ENCODE peak calls at places on chromosomes 6 and 20, in eight cellular contexts. One of them, this sample, is unnamed.
A peak's percentile ranks its signal among the peaks of the same experiment; 100 is the strongest.

GRCh38 chr6:157592566-157592965 is 211.6 kb downstream of the ZDHHC14 start:
- DNase-seq in GM23338: peak; percentile 22
- DNase-seq in AG04450: no peak
- DNase-seq in body of pancreas: no peak
- DNase-seq in CD4-positive, CD25-positive, alpha-beta regulatory T cell: no peak
- DNase-seq in hepatocyte: no peak
- DNase-seq in upper lobe of left lung: peak; percentile 66
- DNase-seq in BE2C: no peak
- DNase-seq in this sample: peak; percentile 8

GRCh38 chr6:26657268-26657667 is 2.3 kb downstream of the ZNF322 start:
- DNase-seq in hepatocyte: no peak
- DNase-seq in GM23338: no peak
- DNase-seq in body of pancreas: no peak
- DNase-seq in CD4-positive, CD25-positive, alpha-beta regulatory T cell: no peak
- DNase-seq in AG04450: no peak
- DNase-seq in BE2C: no peak
- DNase-seq in upper lobe of left lung: no peak
- DNase-seq in this sample: no peak

GRCh38 chr6:42940493-42941045 is 11.3 kb downstream of the CNPY3 start:
- DNase-seq in hepatocyte: no peak
- DNase-seq in GM23338: no peak
- DNase-seq in CD4-positive, CD25-positive, alpha-beta regulatory T cell: no peak
- DNase-seq in BE2C: no peak
- DNase-seq in body of pancreas: no peak
- DNase-seq in upper lobe of left lung: no peak
- DNase-seq in AG04450: no peak
- DNase-seq in this sample: no peak

GRCh38 chr6:112145080-112145573 is 57.7 kb downstream of the FAM229B start:
- DNase-seq in hepatocyte: no peak
- DNase-seq in AG04450: no peak
- DNase-seq in CD4-positive, CD25-positive, alpha-beta regulatory T cell: no peak
- DNase-seq in upper lobe of left lung: no peak
- DNase-seq in BE2C: peak; percentile 18
- DNase-seq in GM23338: peak; percentile 65
- DNase-seq in body of pancreas: no peak
- DNase-seq in this sample: no peak

GRCh38 chr20:199996-200395 is 10.5 kb upstream of the DEFB128 start:
- DNase-seq in AG04450: no peak
- DNase-seq in GM23338: no peak
- DNase-seq in body of pancreas: no peak
- DNase-seq in CD4-positive, CD25-positive, alpha-beta regulatory T cell: no peak
- DNase-seq in upper lobe of left lung: no peak
- DNase-seq in hepatocyte: no peak
- DNase-seq in BE2C: no peak
- DNase-seq in this sample: no peak

GRCh38 chr20:44526129-44526528 is 4.3 kb upstream of the SERINC3 start:
- DNase-seq in GM23338: peak; percentile 31
- DNase-seq in upper lobe of left lung: no peak
- DNase-seq in AG04450: no peak
- DNase-seq in body of pancreas: no peak
- DNase-seq in BE2C: no peak
- DNase-seq in CD4-positive, CD25-positive, alpha-beta regulatory T cell: no peak
- DNase-seq in hepatocyte: no peak
- DNase-seq in this sample: no peak

GRCh38 chr6:21325201-21325856 is 268.2 kb upstream of the SOX4 start:
- DNase-seq in hepatocyte: no peak
- DNase-seq in BE2C: no peak
- DNase-seq in body of pancreas: no peak
- DNase-seq in AG04450: no peak
- DNase-seq in GM23338: no peak
- DNase-seq in CD4-positive, CD25-positive, alpha-beta regulatory T cell: no peak
- DNase-seq in upper lobe of left lung: no peak
- DNase-seq in this sample: no peak

GRCh38 chr6:72826033-72826432 is 204.2 kb downstream of the KCNQ5 start:
- DNase-seq in BE2C: no peak
- DNase-seq in CD4-positive, CD25-positive, alpha-beta regulatory T cell: no peak
- DNase-seq in hepatocyte: no peak
- DNase-seq in GM23338: no peak
- DNase-seq in AG04450: no peak
- DNase-seq in body of pancreas: no peak
- DNase-seq in upper lobe of left lung: no peak
- DNase-seq in this sample: no peak

GRCh38 chr6:138596126-138596525 is 96.8 kb upstream of the NHSL1 start:
- DNase-seq in hepatocyte: no peak
- DNase-seq in body of pancreas: no peak
- DNase-seq in upper lobe of left lung: no peak
- DNase-seq in AG04450: no peak
- DNase-seq in CD4-positive, CD25-positive, alpha-beta regulatory T cell: no peak
- DNase-seq in GM23338: no peak
- DNase-seq in BE2C: no peak
- DNase-seq in this sample: no peak

GRCh38 chr6:10528170-10528981 is 7.2 kb downstream of the GCNT2 start:
- DNase-seq in CD4-positive, CD25-positive, alpha-beta regulatory T cell: no peak
- DNase-seq in hepatocyte: peak; percentile 70
- DNase-seq in BE2C: no peak
- DNase-seq in upper lobe of left lung: no peak
- DNase-seq in AG04450: no peak
- DNase-seq in GM23338: no peak
- DNase-seq in body of pancreas: peak; percentile 45
- DNase-seq in this sample: peak; percentile 95

GRCh38 chr6:55445648-55446204 is 118.5 kb downstream of the GFRAL start:
- DNase-seq in AG04450: no peak
- DNase-seq in hepatocyte: peak; percentile 56
- DNase-seq in GM23338: peak; percentile 64
- DNase-seq in CD4-positive, CD25-positive, alpha-beta regulatory T cell: no peak
- DNase-seq in upper lobe of left lung: no peak
- DNase-seq in BE2C: no peak
- DNase-seq in body of pancreas: no peak
- DNase-seq in this sample: no peak

DNA sequence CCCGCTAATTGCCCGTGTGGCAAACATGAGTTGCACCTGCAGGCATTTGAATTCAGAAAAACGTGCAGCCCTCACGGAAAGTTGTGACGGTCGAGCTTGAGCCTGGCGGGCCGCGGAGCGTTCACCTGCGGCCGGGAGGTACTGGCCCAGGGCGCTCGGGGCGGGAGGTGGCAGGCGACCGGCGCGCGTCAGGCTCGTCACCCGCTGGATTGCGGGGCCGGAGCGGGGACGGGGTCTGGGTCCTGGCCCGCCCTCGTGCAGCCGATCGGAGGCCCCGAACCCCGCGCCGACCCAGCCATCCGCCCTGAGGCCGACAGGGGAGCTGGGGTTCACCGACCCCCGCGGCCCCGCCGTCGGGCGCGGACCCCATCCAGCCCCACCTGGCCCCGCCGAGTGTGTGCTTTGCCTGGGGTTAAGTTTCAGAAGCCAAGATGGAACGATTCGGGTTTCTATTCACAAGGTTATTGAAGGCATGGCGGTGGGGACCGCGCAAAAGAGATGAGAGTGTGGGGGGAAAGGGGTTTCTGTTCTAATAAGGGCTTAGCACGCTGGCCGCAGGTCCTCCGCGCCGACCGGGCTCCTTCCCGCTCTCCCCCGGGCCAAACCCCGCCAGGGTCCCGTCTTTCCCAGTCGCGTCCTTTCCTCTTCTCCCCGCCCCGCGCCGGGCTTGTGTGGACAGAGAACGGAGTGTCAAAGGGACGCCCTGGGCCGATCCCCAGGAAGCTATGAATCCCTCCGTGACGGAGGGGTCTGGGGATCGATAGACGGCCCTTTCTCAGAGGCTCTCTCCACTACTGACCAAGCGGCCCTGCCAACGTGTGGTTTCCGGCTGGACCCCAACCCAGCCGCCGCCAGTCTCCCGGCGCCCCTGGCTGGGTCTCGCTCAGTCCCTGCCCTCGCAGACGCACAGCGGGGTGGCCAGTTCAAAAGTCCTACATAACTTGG is 1.6 kb upstream of the HEY2 start:
- DNase-seq in BE2C: peak; percentile 21
- DNase-seq in AG04450: no peak
- DNase-seq in hepatocyte: peak; percentile 48
- DNase-seq in upper lobe of left lung: peak; percentile 90
- DNase-seq in body of pancreas: peak; percentile 59
- DNase-seq in GM23338: peak; percentile 78
- DNase-seq in CD4-positive, CD25-positive, alpha-beta regulatory T cell: peak; percentile 11
- DNase-seq in this sample: peak; percentile 32
- H3K27me3 ChIP-seq in BE2C: peaks cover 94% of the 10 kb centered on the region
- H3K27me3 ChIP-seq in AG04450: peaks cover 55% of the 10 kb centered on the region
- H3K27me3 ChIP-seq in hepatocyte: peaks cover 86% of the 10 kb centered on the region
- H3K27me3 ChIP-seq in upper lobe of left lung: peaks cover 34% of the 10 kb centered on the region
- H3K27me3 ChIP-seq in body of pancreas: no peaks in the 10 kb centered on the region
- H3K27me3 ChIP-seq in GM23338: peaks cover 32% of the 10 kb centered on the region
- H3K27me3 ChIP-seq in CD4-positive, CD25-positive, alpha-beta regulatory T cell: peaks cover 58% of the 10 kb centered on the region
- H3K27me3 ChIP-seq in this sample: peaks cover 3% of the 10 kb centered on the region

GRCh38 chr6:115947964-115948541 is 112.6 kb downstream of the FRK start:
- DNase-seq in BE2C: no peak
- DNase-seq in body of pancreas: no peak
- DNase-seq in hepatocyte: peak; percentile 51
- DNase-seq in CD4-positive, CD25-positive, alpha-beta regulatory T cell: no peak
- DNase-seq in AG04450: no peak
- DNase-seq in GM23338: no peak
- DNase-seq in upper lobe of left lung: no peak
- DNase-seq in this sample: peak; percentile 95

GRCh38 chr6:115948751-115949150 is 111.9 kb downstream of the FRK start:
- DNase-seq in upper lobe of left lung: no peak
- DNase-seq in CD4-positive, CD25-positive, alpha-beta regulatory T cell: no peak
- DNase-seq in GM23338: no peak
- DNase-seq in AG04450: no peak
- DNase-seq in hepatocyte: no peak
- DNase-seq in body of pancreas: no peak
- DNase-seq in BE2C: no peak
- DNase-seq in this sample: no peak

GRCh38 chr6:115945306-115945705 is 115.4 kb downstream of the FRK start:
- DNase-seq in BE2C: no peak
- DNase-seq in body of pancreas: no peak
- DNase-seq in hepatocyte: no peak
- DNase-seq in GM23338: no peak
- DNase-seq in CD4-positive, CD25-positive, alpha-beta regulatory T cell: no peak
- DNase-seq in AG04450: no peak
- DNase-seq in upper lobe of left lung: no peak
- DNase-seq in this sample: no peak

GRCh38 chr6:115945806-115946205 is 114.9 kb downstream of the FRK start:
- DNase-seq in body of pancreas: no peak
- DNase-seq in hepatocyte: no peak
- DNase-seq in CD4-positive, CD25-positive, alpha-beta regulatory T cell: no peak
- DNase-seq in upper lobe of left lung: no peak
- DNase-seq in BE2C: no peak
- DNase-seq in GM23338: no peak
- DNase-seq in AG04450: no peak
- DNase-seq in this sample: no peak
- H3K27me3 ChIP-seq in body of pancreas: no peaks in the 10 kb centered on the region
- H3K27me3 ChIP-seq in hepatocyte: no peaks in the 10 kb centered on the region
- H3K27me3 ChIP-seq in CD4-positive, CD25-positive, alpha-beta regulatory T cell: no peaks in the 10 kb centered on the region
- H3K27me3 ChIP-seq in upper lobe of left lung: no peaks in the 10 kb centered on the region
- H3K27me3 ChIP-seq in BE2C: no peaks in the 10 kb centered on the region
- H3K27me3 ChIP-seq in GM23338: no peaks in the 10 kb centered on the region
- H3K27me3 ChIP-seq in AG04450: no peaks in the 10 kb centered on the region
- H3K27me3 ChIP-seq in this sample: no peaks in the 10 kb centered on the region

DNA sequence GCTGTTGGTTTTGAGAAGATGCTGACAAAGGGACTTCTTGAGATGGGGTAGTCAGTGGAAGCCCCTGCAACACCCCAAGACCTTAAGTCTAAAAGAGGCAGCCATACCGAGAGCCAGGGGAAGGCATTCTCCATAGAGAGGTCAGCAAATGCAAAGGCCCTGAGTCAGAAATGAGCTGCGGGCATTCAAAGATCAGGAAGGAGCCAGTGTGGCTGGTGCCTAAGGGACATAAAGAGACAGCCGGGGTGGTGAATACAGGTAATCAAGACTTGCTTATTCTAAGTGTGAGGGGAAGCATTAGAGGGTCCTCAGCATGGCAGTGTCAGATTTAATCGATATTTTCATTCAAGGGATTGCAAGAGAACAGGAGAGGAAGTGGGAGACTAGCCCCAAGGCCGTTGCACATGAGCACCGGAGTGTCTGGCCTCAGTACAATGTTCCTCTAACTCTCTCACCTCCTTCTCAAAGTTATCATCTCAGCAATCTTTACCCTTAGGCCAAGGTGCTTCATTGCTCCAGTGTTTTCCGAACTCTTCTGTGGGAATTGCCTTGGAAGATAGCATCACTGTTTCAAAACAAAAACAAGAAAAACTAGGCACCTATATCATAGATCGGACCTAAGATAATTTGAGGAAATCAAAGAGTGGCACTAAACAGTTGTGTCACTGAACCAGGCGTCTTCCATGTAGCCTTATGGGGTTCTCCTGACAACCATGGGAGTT is 173.2 kb downstream of the DOK5 start:
- DNase-seq in BE2C: no peak
- DNase-seq in GM23338: no peak
- DNase-seq in CD4-positive, CD25-positive, alpha-beta regulatory T cell: no peak
- DNase-seq in AG04450: no peak
- DNase-seq in hepatocyte: no peak
- DNase-seq in body of pancreas: no peak
- DNase-seq in upper lobe of left lung: no peak
- DNase-seq in this sample: no peak
- H3K27me3 ChIP-seq in BE2C: no peaks in the 10 kb centered on the region
- H3K27me3 ChIP-seq in GM23338: no peaks in the 10 kb centered on the region
- H3K27me3 ChIP-seq in CD4-positive, CD25-positive, alpha-beta regulatory T cell: no peaks in the 10 kb centered on the region
- H3K27me3 ChIP-seq in AG04450: no peaks in the 10 kb centered on the region
- H3K27me3 ChIP-seq in hepatocyte: no peaks in the 10 kb centered on the region
- H3K27me3 ChIP-seq in body of pancreas: no peaks in the 10 kb centered on the region
- H3K27me3 ChIP-seq in upper lobe of left lung: no peaks in the 10 kb centered on the region
- H3K27me3 ChIP-seq in this sample: no peaks in the 10 kb centered on the region

DNA sequence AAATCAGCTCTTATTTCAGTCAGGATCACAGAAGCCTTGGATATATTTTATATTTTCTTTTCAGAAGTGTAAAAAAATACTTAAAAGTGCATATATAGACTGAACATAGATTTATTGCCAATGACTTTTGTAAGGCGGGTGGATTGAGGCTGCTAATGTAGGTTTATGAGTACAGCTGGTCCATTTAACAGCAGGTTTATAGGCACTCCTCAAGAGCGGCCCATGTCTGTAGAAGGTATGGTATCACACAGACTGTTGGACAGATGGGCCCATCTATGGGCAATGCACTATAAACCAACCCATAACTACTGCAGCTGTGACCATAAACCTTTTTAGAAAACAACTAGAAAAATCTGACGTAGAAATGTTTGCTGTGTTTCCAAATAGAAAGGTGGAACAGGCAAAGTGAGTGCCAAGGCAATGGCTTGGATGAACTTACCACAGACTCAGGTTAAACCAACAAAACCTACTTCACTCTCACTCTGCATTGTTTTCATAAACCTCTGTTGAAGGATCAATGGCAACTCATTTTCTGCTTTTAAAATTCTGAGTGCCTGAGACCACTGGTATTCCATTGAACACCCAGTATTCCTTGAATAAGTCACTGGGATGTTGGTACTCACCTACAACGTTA is 170.6 kb upstream of the EYA4 start:
- DNase-seq in AG04450: no peak
- DNase-seq in BE2C: no peak
- DNase-seq in body of pancreas: no peak
- DNase-seq in upper lobe of left lung: no peak
- DNase-seq in GM23338: no peak
- DNase-seq in CD4-positive, CD25-positive, alpha-beta regulatory T cell: no peak
- DNase-seq in hepatocyte: no peak
- DNase-seq in this sample: no peak
- H3K27me3 ChIP-seq in AG04450: no peaks in the 10 kb centered on the region
- H3K27me3 ChIP-seq in BE2C: no peaks in the 10 kb centered on the region
- H3K27me3 ChIP-seq in body of pancreas: no peaks in the 10 kb centered on the region
- H3K27me3 ChIP-seq in upper lobe of left lung: no peaks in the 10 kb centered on the region
- H3K27me3 ChIP-seq in GM23338: no peaks in the 10 kb centered on the region
- H3K27me3 ChIP-seq in CD4-positive, CD25-positive, alpha-beta regulatory T cell: no peaks in the 10 kb centered on the region
- H3K27me3 ChIP-seq in hepatocyte: no peaks in the 10 kb centered on the region
- H3K27me3 ChIP-seq in this sample: no peaks in the 10 kb centered on the region

GRCh38 chr20:57264151-57264792 is 2.2 kb downstream of the BMP7 start:
- DNase-seq in hepatocyte: peak; percentile 64
- DNase-seq in upper lobe of left lung: peak; percentile 68
- DNase-seq in BE2C: no peak
- DNase-seq in body of pancreas: peak; percentile 15
- DNase-seq in GM23338: peak; percentile 47
- DNase-seq in AG04450: no peak
- DNase-seq in CD4-positive, CD25-positive, alpha-beta regulatory T cell: no peak
- DNase-seq in this sample: peak; percentile 1
- H3K27me3 ChIP-seq in hepatocyte: peaks cover 26% of the 10 kb centered on the region
- H3K27me3 ChIP-seq in upper lobe of left lung: peaks cover 28% of the 10 kb centered on the region
- H3K27me3 ChIP-seq in BE2C: peaks cover 73% of the 10 kb centered on the region
- H3K27me3 ChIP-seq in body of pancreas: no peaks in the 10 kb centered on the region
- H3K27me3 ChIP-seq in GM23338: peaks cover 83% of the 10 kb centered on the region
- H3K27me3 ChIP-seq in AG04450: peaks cover 73% of the 10 kb centered on the region
- H3K27me3 ChIP-seq in CD4-positive, CD25-positive, alpha-beta regulatory T cell: peaks cover 8% of the 10 kb centered on the region
- H3K27me3 ChIP-seq in this sample: peaks cover 19% of the 10 kb centered on the region

This sample was measured in small intestine.